ENCODE peak calls at places on chromosomes 13 and 19, in seven cellular contexts. G is H9, D is neuronal stem cell, U is H1, S is IMR-90, X is mesenchymal stem cell, V is trophoblast cell. M is an unnamed sample. For H3K4me1, the result is how much of the 10 kb centered on the place peaks cover.

GRCh38 chr19:30061557-30062330 is 119.7 kb downstream of the URI1 start:
- DNase-seq in G (no peak), D (no peak), U (peak), S (no peak), X (no peak), V (no peak), M (no peak)

GRCh38 chr13:113064534-113065405 is 40.8 kb upstream of the F7 start:
- DNase-seq in G (no peak), D (no peak), U (no peak), S (peak), X (peak), V (no peak), M (peak)

GRCh38 chr13:110592670-110593069 is 22.7 kb upstream of the NAXD start:
- DNase-seq in G (no peak), D (no peak), U (no peak), S (peak), X (no peak), V (no peak), M (no peak)

GRCh38 chr19:33214621-33215020 is 11.0 kb downstream of the SLC7A10 start:
- DNase-seq in G (peak), D (no peak), U (no peak), S (peak), X (peak), V (peak), M (peak)

GRCh38 chr13:101065314-101065713 is 351.0 kb downstream of the NALCN start:
- DNase-seq in G (no peak), D (no peak), U (no peak), S (no peak), X (no peak), V (no peak), M (no peak)

GRCh38 chr13:40149611-40150283 is 494.3 kb downstream of the COG6 start:
- DNase-seq in G (no peak), D (no peak), U (no peak), S (peak), X (peak), V (no peak), M (no peak)

GRCh38 chr19:932647-933552 is 7.1 kb downstream of the ARID3A start:
- DNase-seq in G (peak), D (no peak), U (peak), S (peak), X (peak), V (peak), M (no peak)

GRCh38 chr19:32866061-32866460 is 3.5 kb downstream of the SLC7A9 start:
- DNase-seq in G (no peak), D (no peak), U (no peak), S (no peak), X (no peak), V (no peak), M (no peak)

GRCh38 chr19:21460686-21461085 is 44.7 kb upstream of the ZNF429 start:
- DNase-seq in G (no peak), D (no peak), U (no peak), S (no peak), X (no peak), V (no peak), M (no peak)

GRCh38 chr19:7697721-7698287 is 4.1 kb downstream of the FCER2 start:
- DNase-seq in G (no peak), D (no peak), U (no peak), S (no peak), X (no peak), V (no peak), M (no peak)
- H3K4me1 ChIP-seq in G (under half), D (under half), U (under half), S (under half), X (under half), V (under half), M (under half)

DNA sequence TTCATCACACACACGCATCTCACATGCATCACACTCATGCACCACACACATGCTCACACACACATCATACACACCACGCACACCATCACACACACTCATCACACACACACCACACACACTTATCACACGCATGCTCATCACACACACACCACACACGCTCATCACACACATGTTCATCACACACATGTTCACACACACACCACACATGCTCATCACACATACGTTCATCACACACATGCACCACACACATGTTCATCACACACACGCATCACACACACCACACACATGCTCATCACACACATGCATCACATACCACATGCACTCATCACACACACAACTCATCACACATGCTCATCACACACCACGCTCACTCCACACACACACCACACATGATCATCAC is 46.9 kb downstream of the C1QTNF9 start:
- DNase-seq in G (no peak), D (no peak), U (no peak), S (no peak), X (no peak), V (no peak), M (no peak)
- H4K8ac ChIP-seq in G (peak), D (peak), U (no peak), S (no peak), X (no peak), V (no peak), M (no peak)

GRCh38 chr19:48487544-48487943 is 18.4 kb downstream of the CYTH2 start:
- DNase-seq in G (no peak), D (no peak), U (no peak), S (no peak), X (no peak), V (no peak), M (no peak)

GRCh38 chr19:48490980-48491792 is 20.4 kb downstream of the LMTK3 start:
- DNase-seq in G (peak), D (no peak), U (peak), S (no peak), X (peak), V (no peak), M (peak)

GRCh38 chr19:48491793-48492123 is 19.9 kb downstream of the LMTK3 start:
- DNase-seq in G (peak), D (no peak), U (no peak), S (no peak), X (no peak), V (no peak), M (peak)

GRCh38 chr19:48487944-48488343 is 18.8 kb downstream of the CYTH2 start:
- DNase-seq in G (no peak), D (no peak), U (no peak), S (peak), X (peak), V (no peak), M (no peak)

DNA sequence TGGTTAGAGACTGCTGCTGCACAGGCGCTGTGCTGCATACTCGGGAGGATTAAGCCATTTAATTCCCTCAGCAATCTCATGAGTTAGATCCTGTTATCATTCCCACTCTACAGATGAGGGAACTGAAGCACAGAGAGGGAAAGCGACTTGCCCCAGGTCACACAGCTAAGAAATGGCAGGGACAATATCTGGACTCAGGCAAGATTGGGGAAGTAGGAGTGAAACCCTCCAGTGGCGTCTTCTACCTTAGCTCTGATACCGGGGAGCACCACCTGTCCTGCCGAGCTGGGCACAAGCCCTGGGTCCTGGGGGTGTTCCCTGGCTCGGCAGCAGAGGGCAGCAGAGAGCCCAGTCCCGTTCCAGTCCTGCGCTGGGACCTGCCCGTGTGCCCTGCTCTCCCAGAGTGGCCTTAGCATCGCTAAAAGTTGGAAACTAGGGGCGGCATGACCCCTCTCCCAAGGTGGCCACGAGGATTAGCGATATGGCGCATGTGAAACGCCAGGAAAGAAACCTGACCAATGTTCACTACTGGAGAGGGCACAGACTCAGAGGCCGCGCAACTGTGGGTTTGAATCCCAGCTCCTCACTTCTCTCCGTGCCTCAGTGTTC is 20.5 kb downstream of the CYTH2 start:
- DNase-seq in G (peak), D (no peak), U (peak), S (peak), X (peak), V (peak), M (peak)
- H3K4me1 ChIP-seq in G (under half), D (under half), U (under half), S (under half), X (under half), V (under half), M (under half)

GRCh38 chr19:47687906-47688305 is 25.3 kb upstream of the EHD2 start:
- DNase-seq in G (no peak), D (no peak), U (no peak), S (no peak), X (no peak), V (no peak), M (peak)
- H4K8ac ChIP-seq in G (no peak), D (no peak), U (no peak), S (no peak), X (no peak), V (no peak), M (no peak)

GRCh38 chr13:21069561-21070004 is 8.2 kb upstream of the LATS2 start:
- DNase-seq in G (no peak), D (no peak), U (no peak), S (peak), X (peak), V (peak), M (peak)
- H3K4me1 ChIP-seq in G (under half), D (under half), U (under half), S (under half), X (under half), V (under half), M (under half)